ENCODE peak calls at places on chromosomes 12 and 14, in eight cellular contexts. I is HuH-7.5; H is EL; S is hepatocyte; Z is frontal cortex; B is adipocyte; C is HEK293T; Q is stimulated activated CD8-positive, alpha-beta memory T cell treated with anti-CD3 and anti-CD28 coated beads, Interleukin-15, amount 100 ng/mL, for 24 hours. P is an unnamed sample.

GRCh38 chr12:50242751-50243191 is 40.5 kb downstream of the LIMA1 start:
- DNase-seq in Z (no peak), H (peak), S (no peak), B (peak), I (no peak), C (no peak), Q (no peak), P (no peak)

GRCh38 chr14:86838363-86838762 is 1154.6 kb downstream of the GALC start:
- DNase-seq in B (no peak), I (no peak), H (peak), Z (no peak), S (no peak), C (no peak), Q (no peak), P (no peak)

GRCh38 chr12:57173089-57173488 is 25.7 kb upstream of the LRP1-AS start:
- DNase-seq in H (peak), B (peak), Z (no peak), S (peak), C (peak), Q (no peak), I (peak), P (no peak)

GRCh38 chr14:85618978-85619377 is 89.0 kb downstream of the FLRT2 start:
- DNase-seq in H (no peak), B (no peak), C (no peak), I (no peak), Z (no peak), Q (no peak), S (no peak), P (no peak)

GRCh38 chr12:6452245-6452731 is 446 bp downstream of the TAPBPL start:
- DNase-seq in Z (no peak), Q (no peak), H (no peak), S (peak), C (no peak), I (no peak), B (no peak), P (no peak)

GRCh38 chr12:49983892-49984291 is 11.1 kb downstream of the AQP6 start:
- DNase-seq in B (peak), Q (no peak), Z (no peak), I (no peak), H (peak), S (peak), C (no peak), P (no peak)

GRCh38 chr12:120181991-120182631 is 12.4 kb downstream of the GCN1 start:
- DNase-seq in C (no peak), Z (no peak), S (peak), I (peak), B (peak), H (peak), Q (no peak), P (no peak)

GRCh38 chr14:88023658-88024187 is 18.8 kb downstream of the GPR65 start:
- DNase-seq in I (no peak), Q (no peak), H (no peak), C (no peak), Z (no peak), S (no peak), B (no peak), P (no peak)

GRCh38 chr14:72812292-72812851 is 81.5 kb downstream of the DPF3 start:
- DNase-seq in Q (no peak), C (no peak), Z (peak), B (no peak), H (no peak), I (no peak), S (no peak), P (no peak)

GRCh38 chr14:91244501-91244901 is at the start of gene GPR68:
- DNase-seq in H (peak), Z (peak), S (peak), Q (no peak), B (peak), I (no peak), C (no peak), P (no peak)

GRCh38 chr12:22262309-22262708 is 72.2 kb downstream of the ST8SIA1 start:
- DNase-seq in S (no peak), H (no peak), I (no peak), B (no peak), Q (no peak), Z (no peak), C (no peak), P (no peak)

GRCh38 chr12:43740511-43741100 is 18.0 kb downstream of the PUS7L start:
- DNase-seq in H (peak), B (no peak), Q (no peak), Z (no peak), S (no peak), C (no peak), I (no peak), P (no peak)

GRCh38 chr14:75280831-75281690 is 2.4 kb downstream of the FOS start:
- DNase-seq in Q (no peak), B (peak), C (no peak), S (peak), Z (no peak), I (no peak), H (no peak), P (no peak)

GRCh38 chr14:50335989-50336391 is 23.9 kb downstream of the DMAC2L start:
- DNase-seq in Z (peak), C (no peak), H (peak), B (peak), S (no peak), Q (no peak), I (no peak), P (no peak)

GRCh38 chr12:82383930-82384513 is 25.7 kb downstream of the METTL25 start:
- DNase-seq in H (peak), I (no peak), Z (no peak), Q (no peak), B (peak), S (no peak), C (peak), P (no peak)

GRCh38 chr12:92218394-92219077 is 72.9 kb upstream of the BTG1 start:
- DNase-seq in Q (no peak), S (no peak), I (no peak), H (no peak), C (no peak), B (no peak), Z (no peak), P (no peak)

GRCh38 chr12:5554711-5555110 is 122.8 kb downstream of the NTF3 start:
- DNase-seq in Q (no peak), H (peak), I (no peak), C (no peak), Z (no peak), S (no peak), B (peak), P (no peak)

GRCh38 chr14:61681413-61681812 is 13.9 kb upstream of the HIF1A start:
- DNase-seq in Q (no peak), S (no peak), C (no peak), Z (no peak), I (no peak), B (no peak), H (no peak), P (no peak)

GRCh38 chr14:104280902-104281767 is 142.7 kb downstream of the KIF26A start:
- DNase-seq in Q (no peak), S (no peak), I (no peak), Z (no peak), B (no peak), H (no peak), C (no peak), P (no peak)

GRCh38 chr14:84535491-84535890 is 994.5 kb upstream of the FLRT2 start:
- DNase-seq in S (no peak), I (no peak), B (peak), C (no peak), H (no peak), Q (no peak), Z (no peak), P (no peak)

GRCh38 chr12:24407884-24408283 is 458.4 kb upstream of the SOX5 start:
- DNase-seq in S (no peak), C (no peak), I (no peak), Z (no peak), Q (no peak), B (no peak), H (no peak), P (no peak)

GRCh38 chr12:73867147-73867546 is 670.5 kb upstream of the ATXN7L3B start:
- DNase-seq in Q (no peak), I (no peak), H (no peak), Z (no peak), C (no peak), B (no peak), S (no peak), P (no peak)

GRCh38 chr14:21056520-21057163 is 980 bp upstream of the RNASE8 start:
- DNase-seq in I (no peak), S (no peak), H (peak), B (no peak), C (no peak), Q (no peak), Z (no peak), P (no peak)

GRCh38 chr12:21910642-21911041 is 30.6 kb downstream of the ABCC9 start:
- DNase-seq in Q (no peak), I (no peak), C (no peak), Z (no peak), H (no peak), S (no peak), B (no peak), P (no peak)

GRCh38 chr14:75527449-75528163 is 5.3 kb downstream of the BATF start:
- DNase-seq in C (no peak), B (no peak), Z (no peak), I (no peak), S (no peak), Q (no peak), H (no peak), P (no peak)

GRCh38 chr12:46292754-46293402 is 24.0 kb upstream of the SLC38A1 start:
- DNase-seq in H (no peak), I (no peak), C (no peak), B (no peak), Z (no peak), Q (no peak), S (no peak), P (no peak)

GRCh38 chr14:33676135-33676566 is 274.7 kb downstream of the EGLN3 start:
- DNase-seq in Q (no peak), S (peak), H (peak), C (peak), Z (peak), I (peak), B (peak), P (no peak)

GRCh38 chr12:29921307-29921706 is 137.6 kb upstream of the TMTC1 start:
- DNase-seq in I (no peak), H (peak), Q (no peak), S (peak), Z (no peak), C (no peak), B (no peak), P (no peak)

GRCh38 chr14:96029089-96029650 is 10.0 kb upstream of the C14orf132 start:
- DNase-seq in C (no peak), B (no peak), Z (no peak), Q (no peak), I (no peak), H (no peak), S (no peak), P (no peak)

GRCh38 chr12:25924535-25925001 is 33.9 kb upstream of the RASSF8 start:
- DNase-seq in Q (no peak), C (peak), Z (no peak), B (no peak), I (no peak), H (peak), S (no peak), P (no peak)

GRCh38 chr14:103198429-103199140 is 75.3 kb downstream of the TNFAIP2 start:
- DNase-seq in Z (no peak), C (no peak), Q (no peak), H (peak), B (peak), S (peak), I (peak), P (no peak)

GRCh38 chr14:98665019-98665418 is 607.0 kb downstream of the BCL11B start:
- DNase-seq in H (no peak), I (no peak), C (no peak), B (no peak), Z (no peak), S (no peak), Q (no peak), P (no peak)

GRCh38 chr14:105863296-105864108 is 337.1 kb downstream of the TMEM121 start:
- DNase-seq in C (no peak), S (no peak), I (no peak), Q (no peak), Z (no peak), B (no peak), H (no peak), P (no peak)

GRCh38 chr12:113227686-113228391 is 6.6 kb downstream of the TPCN1 start:
- DNase-seq in I (no peak), B (no peak), Z (no peak), C (no peak), Q (no peak), H (no peak), S (no peak), P (no peak)

GRCh38 chr12:31961137-31961536 is 1.9 kb downstream of the RESF1 start:
- DNase-seq in I (no peak), H (no peak), Q (no peak), B (no peak), S (no peak), Z (no peak), C (no peak), P (no peak)

GRCh38 chr12:45049912-45050318 is 984 bp downstream of the DBX2 start:
- DNase-seq in Z (no peak), I (no peak), H (no peak), S (no peak), Q (no peak), B (no peak), C (no peak), P (no peak)

GRCh38 chr12:100721193-100721592 is 73.4 kb upstream of the ANO4 start:
- DNase-seq in H (no peak), C (no peak), S (no peak), Q (no peak), B (no peak), Z (no peak), I (no peak), P (no peak)